ENCODE peak calls at places on chromosomes 6 and 20, in eight cellular contexts. I, P, J, N, A, D, X and V are unnamed samples.

GRCh38 chr20:44745560-44746366 is at the start of gene KCNK15:
- DNase-seq in I (no peak), D (no peak), J (no peak), A (no peak), N (no peak), P (no peak), X (peak; percentile 74), V (no peak)

GRCh38 chr6:78629154-78629721 is 238.1 kb upstream of the IRAK1BP1 start:
- DNase-seq in D (no peak), X (peak; percentile 39), P (peak; percentile 77), N (no peak), A (no peak), J (peak; percentile 37), I (no peak), V (no peak)

GRCh38 chr6:160974304-160974771 is 17.2 kb upstream of the MAP3K4 start:
- DNase-seq in D (no peak), X (peak; percentile 80), A (no peak), N (no peak), P (no peak), I (no peak), J (no peak), V (no peak)

GRCh38 chr6:32944265-32944664 is 3.4 kb upstream of the HLA-DMB start:
- DNase-seq in P (no peak), N (peak; percentile 54), I (peak; percentile 82), A (no peak), X (no peak), J (no peak), D (no peak), V (peak; percentile 35)

GRCh38 chr6:17280552-17281090 is 540 bp upstream of the RBM24 start:
- DNase-seq in I (no peak), D (no peak), N (no peak), X (peak; percentile 54), A (no peak), P (peak; percentile 53), J (peak; percentile 24), V (peak; percentile 30)

GRCh38 chr20:5767493-5768098 is 17.4 kb downstream of the SHLD1 start:
- DNase-seq in I (no peak), A (no peak), D (no peak), N (no peak), J (no peak), X (no peak), P (no peak), V (no peak)

GRCh38 chr6:168060521-168060931 is 18.5 kb downstream of the FRMD1 start:
- DNase-seq in I (no peak), N (no peak), P (peak; percentile 82), X (peak; percentile 63), J (peak; percentile 48), A (no peak), D (peak; percentile 64), V (no peak)

GRCh38 chr20:44765647-44766367 is 20.1 kb downstream of the KCNK15 start:
- DNase-seq in J (no peak), D (no peak), I (no peak), N (no peak), X (no peak), A (no peak), P (no peak), V (no peak)

GRCh38 chr6:81797594-81797993 is 45.1 kb upstream of the TENT5A start:
- DNase-seq in X (no peak), D (no peak), I (no peak), A (no peak), N (no peak), P (no peak), J (no peak), V (no peak)

GRCh38 chr6:163494279-163494727 is 79.8 kb downstream of the QKI start:
- DNase-seq in A (no peak), J (no peak), P (no peak), X (no peak), D (no peak), I (no peak), N (no peak), V (no peak)